ENCODE peak calls at places on chromosomes 3 and 15, in four cellular contexts. M, P, X and U are unnamed samples.

GRCh38 chr3:27729748-27730611 is 7.9 kb upstream of the EOMES start:
- DNase-seq in M (no peak), P (no peak), X (no peak), U (no peak)

GRCh38 chr3:23735575-23736326 is 70.0 kb upstream of the UBE2E1 start:
- DNase-seq in M (no peak), P (no peak), X (no peak), U (no peak)

GRCh38 chr3:161230621-161231195 is 9.6 kb downstream of the NMD3 start:
- DNase-seq in M (no peak), P (peak), X (no peak), U (no peak)

GRCh38 chr3:64717872-64718613 is 30.2 kb upstream of the ADAMTS9 start:
- DNase-seq in M (no peak), P (no peak), X (no peak), U (no peak)

GRCh38 chr3:12884104-12884742 is 42.9 kb upstream of the RPL32 start:
- DNase-seq in M (no peak), P (no peak), X (no peak), U (peak)

GRCh38 chr3:33426068-33426467 is 14.1 kb downstream of the UBP1 start:
- DNase-seq in M (no peak), P (no peak), X (no peak), U (no peak)

GRCh38 chr3:126258670-126259069 is 78.3 kb upstream of the ALDH1L1 start:
- DNase-seq in M (no peak), P (no peak), X (peak), U (peak)

GRCh38 chr3:34725774-34726173 is 913.6 kb upstream of the ARPP21 start:
- DNase-seq in M (no peak), P (no peak), X (no peak), U (no peak)

GRCh38 chr3:171356251-171356650 is 104.0 kb downstream of the TNIK start:
- DNase-seq in M (no peak), P (peak), X (no peak), U (no peak)

GRCh38 chr15:31442203-31443090 is 115.8 kb downstream of the KLF13 start:
- DNase-seq in M (peak), P (peak), X (peak), U (no peak)

GRCh38 chr3:58492385-58492970 is 582 bp downstream of the KCTD6 start:
- DNase-seq in M (no peak), P (no peak), X (peak), U (peak)

GRCh38 chr3:135310317-135310716 is 515.3 kb downstream of the EPHB1 start:
- DNase-seq in M (no peak), P (no peak), X (peak), U (peak)

GRCh38 chr3:156605686-156606605 is 51.0 kb upstream of the SSR3 start:
- DNase-seq in M (no peak), P (peak), X (peak), U (no peak)

GRCh38 chr3:78066287-78066686 is 1026.4 kb downstream of the ROBO2 start:
- DNase-seq in M (no peak), P (no peak), X (no peak), U (peak)

GRCh38 chr3:72976182-72976825 is 20.3 kb upstream of the PPP4R2 start:
- DNase-seq in M (no peak), P (no peak), X (peak), U (peak)

GRCh38 chr3:48897401-48898376 is 993 bp downstream of the SLC25A20 start:
- DNase-seq in M (no peak), P (no peak), X (no peak), U (peak)

GRCh38 chr3:190269096-190269495 is 53.1 kb downstream of the CLDN1 start:
- DNase-seq in M (no peak), P (no peak), X (no peak), U (no peak)

GRCh38 chr3:195692781-195693427 is 27.9 kb upstream of the MUC20 start:
- DNase-seq in M (no peak), P (no peak), X (no peak), U (peak)

GRCh38 chr3:125212096-125212508 is 446 bp downstream of the SLC12A8 start:
- DNase-seq in M (no peak), P (no peak), X (no peak), U (no peak)

GRCh38 chr15:68223171-68223570 is 6.4 kb downstream of the CLN6 start:
- DNase-seq in M (no peak), P (no peak), X (no peak), U (no peak)

GRCh38 chr3:71010731-71011455 is 572.6 kb downstream of the FOXP1 start:
- DNase-seq in M (no peak), P (peak), X (no peak), U (peak)

GRCh38 chr3:197575362-197575761 is 19.6 kb upstream of the BDH1 start:
- DNase-seq in M (no peak), P (peak), X (no peak), U (no peak)